ENCODE peak calls at places on chromosome 1, in eight cellular contexts. One of them, this sample, is unnamed.

GRCh38 chr1:115329965-115330364 is 8.1 kb downstream of the NGF start:
- DNase-seq in GM12891: no peak
- DNase-seq in GDM1: no peak
- DNase-seq in left colon: no peak
- DNase-seq in posterior cingulate gyrus: no peak
- DNase-seq in neural progenitor cell: no peak
- DNase-seq in GM13977: no peak
- DNase-seq in stimulated activated naive CD8-positive, alpha-beta T cell treated with anti-CD3 and anti-CD28 coated beads, Interleukin-15, amount 100 ng/mL, for 72 hours: no peak
- DNase-seq in this sample: no peak

GRCh38 chr1:62989497-62989896 is 205.6 kb downstream of the ATG4C start:
- DNase-seq in GM12891: no peak
- DNase-seq in GDM1: no peak
- DNase-seq in left colon: no peak
- DNase-seq in posterior cingulate gyrus: no peak
- DNase-seq in neural progenitor cell: no peak
- DNase-seq in GM13977: no peak
- DNase-seq in stimulated activated naive CD8-positive, alpha-beta T cell treated with anti-CD3 and anti-CD28 coated beads, Interleukin-15, amount 100 ng/mL, for 72 hours: no peak
- DNase-seq in this sample: no peak

GRCh38 chr1:17606826-17607440 is 67.4 kb downstream of the ARHGEF10L start:
- DNase-seq in GM12891: peak
- DNase-seq in GDM1: peak
- DNase-seq in left colon: peak
- DNase-seq in posterior cingulate gyrus: peak
- DNase-seq in neural progenitor cell: peak
- DNase-seq in GM13977: peak
- DNase-seq in stimulated activated naive CD8-positive, alpha-beta T cell treated with anti-CD3 and anti-CD28 coated beads, Interleukin-15, amount 100 ng/mL, for 72 hours: peak
- DNase-seq in this sample: peak

GRCh38 chr1:162500805-162501204 is 3.2 kb downstream of the UHMK1 start:
- DNase-seq in GM12891: no peak
- DNase-seq in GDM1: no peak
- DNase-seq in left colon: no peak
- DNase-seq in posterior cingulate gyrus: no peak
- DNase-seq in neural progenitor cell: no peak
- DNase-seq in GM13977: no peak
- DNase-seq in stimulated activated naive CD8-positive, alpha-beta T cell treated with anti-CD3 and anti-CD28 coated beads, Interleukin-15, amount 100 ng/mL, for 72 hours: no peak
- DNase-seq in this sample: no peak

GRCh38 chr1:29599071-29599470 is 362.7 kb downstream of the PTPRU start:
- DNase-seq in GM12891: no peak
- DNase-seq in GDM1: no peak
- DNase-seq in left colon: no peak
- DNase-seq in posterior cingulate gyrus: no peak
- DNase-seq in neural progenitor cell: no peak
- DNase-seq in GM13977: no peak
- DNase-seq in stimulated activated naive CD8-positive, alpha-beta T cell treated with anti-CD3 and anti-CD28 coated beads, Interleukin-15, amount 100 ng/mL, for 72 hours: no peak
- DNase-seq in this sample: no peak

GRCh38 chr1:72623299-72623708 is 341.0 kb upstream of the NEGR1 start:
- DNase-seq in GM12891: no peak
- DNase-seq in GDM1: peak
- DNase-seq in left colon: no peak
- DNase-seq in posterior cingulate gyrus: no peak
- DNase-seq in neural progenitor cell: peak
- DNase-seq in GM13977: peak
- DNase-seq in stimulated activated naive CD8-positive, alpha-beta T cell treated with anti-CD3 and anti-CD28 coated beads, Interleukin-15, amount 100 ng/mL, for 72 hours: no peak
- DNase-seq in this sample: no peak

GRCh38 chr1:36322085-36322785 is 1.2 kb downstream of the EVA1B start:
- DNase-seq in GM12891: no peak
- DNase-seq in GDM1: no peak
- DNase-seq in left colon: peak
- DNase-seq in posterior cingulate gyrus: no peak
- DNase-seq in neural progenitor cell: peak
- DNase-seq in GM13977: no peak
- DNase-seq in stimulated activated naive CD8-positive, alpha-beta T cell treated with anti-CD3 and anti-CD28 coated beads, Interleukin-15, amount 100 ng/mL, for 72 hours: no peak
- DNase-seq in this sample: no peak

GRCh38 chr1:53366901-53367502 is 39.1 kb upstream of the LRP8 start:
- DNase-seq in GM12891: no peak
- DNase-seq in GDM1: no peak
- DNase-seq in left colon: no peak
- DNase-seq in posterior cingulate gyrus: no peak
- DNase-seq in neural progenitor cell: no peak
- DNase-seq in GM13977: no peak
- DNase-seq in stimulated activated naive CD8-positive, alpha-beta T cell treated with anti-CD3 and anti-CD28 coated beads, Interleukin-15, amount 100 ng/mL, for 72 hours: peak
- DNase-seq in this sample: no peak

GRCh38 chr1:8397511-8397910 is 79.6 kb downstream of the SLC45A1 start:
- DNase-seq in GM12891: no peak
- DNase-seq in GDM1: peak
- DNase-seq in left colon: no peak
- DNase-seq in posterior cingulate gyrus: no peak
- DNase-seq in neural progenitor cell: no peak
- DNase-seq in GM13977: peak
- DNase-seq in stimulated activated naive CD8-positive, alpha-beta T cell treated with anti-CD3 and anti-CD28 coated beads, Interleukin-15, amount 100 ng/mL, for 72 hours: no peak
- DNase-seq in this sample: no peak

GRCh38 chr1:172278478-172278877 is 142.0 kb upstream of the C1orf105 start:
- DNase-seq in GM12891: no peak
- DNase-seq in GDM1: no peak
- DNase-seq in left colon: no peak
- DNase-seq in posterior cingulate gyrus: no peak
- DNase-seq in neural progenitor cell: no peak
- DNase-seq in GM13977: no peak
- DNase-seq in stimulated activated naive CD8-positive, alpha-beta T cell treated with anti-CD3 and anti-CD28 coated beads, Interleukin-15, amount 100 ng/mL, for 72 hours: no peak
- DNase-seq in this sample: no peak

GRCh38 chr1:65509912-65510680 is 89.6 kb downstream of the LEPR start:
- DNase-seq in GM12891: no peak
- DNase-seq in GDM1: no peak
- DNase-seq in left colon: no peak
- DNase-seq in posterior cingulate gyrus: no peak
- DNase-seq in neural progenitor cell: no peak
- DNase-seq in GM13977: no peak
- DNase-seq in stimulated activated naive CD8-positive, alpha-beta T cell treated with anti-CD3 and anti-CD28 coated beads, Interleukin-15, amount 100 ng/mL, for 72 hours: no peak
- DNase-seq in this sample: no peak

GRCh38 chr1:71232166-71232763 is 151.4 kb upstream of the ZRANB2 start:
- DNase-seq in GM12891: no peak
- DNase-seq in GDM1: no peak
- DNase-seq in left colon: peak
- DNase-seq in posterior cingulate gyrus: no peak
- DNase-seq in neural progenitor cell: no peak
- DNase-seq in GM13977: no peak
- DNase-seq in stimulated activated naive CD8-positive, alpha-beta T cell treated with anti-CD3 and anti-CD28 coated beads, Interleukin-15, amount 100 ng/mL, for 72 hours: no peak
- DNase-seq in this sample: no peak

GRCh38 chr1:6419397-6419802 is 319 bp downstream of the HES2 start:
- DNase-seq in GM12891: no peak
- DNase-seq in GDM1: no peak
- DNase-seq in left colon: no peak
- DNase-seq in posterior cingulate gyrus: no peak
- DNase-seq in neural progenitor cell: peak
- DNase-seq in GM13977: no peak
- DNase-seq in stimulated activated naive CD8-positive, alpha-beta T cell treated with anti-CD3 and anti-CD28 coated beads, Interleukin-15, amount 100 ng/mL, for 72 hours: no peak
- DNase-seq in this sample: no peak

GRCh38 chr1:159916240-159917051 is 8.9 kb downstream of the TAGLN2 start:
- DNase-seq in GM12891: no peak
- DNase-seq in GDM1: no peak
- DNase-seq in left colon: no peak
- DNase-seq in posterior cingulate gyrus: no peak
- DNase-seq in neural progenitor cell: peak
- DNase-seq in GM13977: no peak
- DNase-seq in stimulated activated naive CD8-positive, alpha-beta T cell treated with anti-CD3 and anti-CD28 coated beads, Interleukin-15, amount 100 ng/mL, for 72 hours: no peak
- DNase-seq in this sample: no peak

GRCh38 chr1:231626951-231627614 is 493 bp downstream of the DISC1 start:
- DNase-seq in GM12891: peak
- DNase-seq in GDM1: peak
- DNase-seq in left colon: peak
- DNase-seq in posterior cingulate gyrus: no peak
- DNase-seq in neural progenitor cell: peak
- DNase-seq in GM13977: no peak
- DNase-seq in stimulated activated naive CD8-positive, alpha-beta T cell treated with anti-CD3 and anti-CD28 coated beads, Interleukin-15, amount 100 ng/mL, for 72 hours: peak
- DNase-seq in this sample: peak

GRCh38 chr1:186498071-186498470 is 37.2 kb upstream of the PDC start:
- DNase-seq in GM12891: no peak
- DNase-seq in GDM1: no peak
- DNase-seq in left colon: no peak
- DNase-seq in posterior cingulate gyrus: no peak
- DNase-seq in neural progenitor cell: no peak
- DNase-seq in GM13977: no peak
- DNase-seq in stimulated activated naive CD8-positive, alpha-beta T cell treated with anti-CD3 and anti-CD28 coated beads, Interleukin-15, amount 100 ng/mL, for 72 hours: no peak
- DNase-seq in this sample: no peak